ENCODE peak calls at places on chromosomes 12 and 14, in ten cellular contexts. B is testis; F is stomach; I is CD8-positive, alpha-beta memory T cell; R is tibial artery; J is BJ; N is CD4-positive, CD25-positive, alpha-beta regulatory T cell; A is A673; G is CD8-positive, alpha-beta T cell; M is effector memory CD4-positive, alpha-beta T cell. Z is an unnamed sample.
A peak's percentile ranks its signal among the peaks of the same experiment; 100 is the strongest.

GRCh38 chr12:60052483-60052882 is 456.7 kb downstream of the SLC16A7 start:
- DNase-seq in B (no peak), F (no peak), I (no peak), R (no peak), J (no peak), N (no peak), A (no peak), G (no peak), M (no peak), Z (no peak)

GRCh38 chr12:19220861-19221466 is 91.4 kb downstream of the PLEKHA5 start:
- DNase-seq in B (no peak), F (no peak), I (no peak), R (no peak), J (no peak), N (no peak), A (peak; percentile 10), G (no peak), M (no peak), Z (no peak)

GRCh38 chr12:28507867-28508266 is 317.6 kb downstream of the CCDC91 start:
- DNase-seq in B (no peak), F (no peak), I (no peak), R (no peak), J (no peak), N (no peak), A (no peak), G (no peak), M (no peak), Z (no peak)

GRCh38 chr14:105989746-105990302 is 463.4 kb downstream of the TMEM121 start:
- DNase-seq in B (no peak), F (no peak), I (no peak), R (no peak), J (no peak), N (no peak), A (no peak), G (no peak), M (no peak), Z (no peak)

GRCh38 chr14:26917086-26917485 is 319.3 kb upstream of the NOVA1 start:
- DNase-seq in B (peak; percentile 20), F (no peak), I (no peak), R (no peak), J (no peak), N (no peak), A (peak; percentile 56), G (no peak), M (no peak), Z (no peak)

GRCh38 chr12:65098364-65098763 is 22.7 kb downstream of the WIF1 start:
- DNase-seq in B (no peak), F (no peak), I (no peak), R (no peak), J (no peak), N (no peak), A (no peak), G (no peak), M (no peak), Z (no peak)

GRCh38 chr14:85565862-85566296 is 35.9 kb downstream of the FLRT2 start:
- DNase-seq in B (no peak), F (no peak), I (no peak), R (no peak), J (no peak), N (no peak), A (peak; percentile 35), G (no peak), M (no peak), Z (no peak)

GRCh38 chr14:103656031-103656757 is 27.2 kb downstream of the KLC1 start:
- DNase-seq in B (no peak), F (no peak), I (no peak), R (no peak), J (no peak), N (no peak), A (no peak), G (no peak), M (no peak), Z (no peak)

GRCh38 chr14:75634848-75635247 is 25.8 kb downstream of the ERG28 start:
- DNase-seq in B (no peak), F (no peak), I (no peak), R (no peak), J (no peak), N (no peak), A (no peak), G (no peak), M (no peak), Z (no peak)

GRCh38 chr12:67394600-67394999 is 125.4 kb downstream of the CAND1 start:
- DNase-seq in B (peak; percentile 16), F (no peak), I (no peak), R (peak; percentile 74), J (no peak), N (no peak), A (no peak), G (no peak), M (no peak), Z (no peak)

GRCh38 chr12:132739600-132740312 is 21.9 kb downstream of the ANKLE2 start:
- DNase-seq in B (no peak), F (no peak), I (no peak), R (no peak), J (no peak), N (no peak), A (no peak), G (no peak), M (no peak), Z (no peak)
- H3K36me3 ChIP-seq in B (no peaks in the 10 kb centered on the region), F (peaks cover 100% of the 10 kb centered on the region), I (peaks cover 65% of the 10 kb centered on the region), R (peaks cover 100% of the 10 kb centered on the region), J (peaks cover 46% of the 10 kb centered on the region), N (peaks cover 87% of the 10 kb centered on the region), A (peaks cover 97% of the 10 kb centered on the region), G (peaks cover 58% of the 10 kb centered on the region), M (peaks cover 75% of the 10 kb centered on the region), Z (peaks cover 49% of the 10 kb centered on the region)

DNA sequence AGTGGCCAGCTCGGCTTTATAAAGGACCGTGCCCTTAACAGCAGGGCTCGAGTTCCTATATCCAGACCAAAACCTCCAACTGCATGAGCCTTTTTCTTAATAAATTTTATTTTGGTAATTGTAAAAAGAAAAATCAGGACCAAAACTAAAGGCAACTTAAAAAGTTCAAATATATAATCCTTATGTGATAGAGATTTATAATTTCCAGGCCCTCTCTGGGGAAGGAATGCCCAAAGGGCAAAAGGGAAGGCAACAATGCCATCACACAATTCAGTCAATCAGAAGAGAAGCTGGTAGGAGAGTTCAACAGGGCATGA is 401 bp upstream of the IPO4 start:
- DNase-seq in B (no peak), F (no peak), I (no peak), R (no peak), J (no peak), N (no peak), A (no peak), G (no peak), M (no peak), Z (no peak)
- H3K4me3 ChIP-seq in B (no peak overlapping the region), F (peak overlapping the region; percentile 69), I (no peak overlapping the region), R (peak overlapping the region; percentile 56), J (no peak overlapping the region), N (peak overlapping the region; percentile 13), A (peak overlapping the region; percentile 79), G (peak overlapping the region; percentile 82), M (peak overlapping the region; percentile 74), Z (peak overlapping the region; percentile 29)

DNA sequence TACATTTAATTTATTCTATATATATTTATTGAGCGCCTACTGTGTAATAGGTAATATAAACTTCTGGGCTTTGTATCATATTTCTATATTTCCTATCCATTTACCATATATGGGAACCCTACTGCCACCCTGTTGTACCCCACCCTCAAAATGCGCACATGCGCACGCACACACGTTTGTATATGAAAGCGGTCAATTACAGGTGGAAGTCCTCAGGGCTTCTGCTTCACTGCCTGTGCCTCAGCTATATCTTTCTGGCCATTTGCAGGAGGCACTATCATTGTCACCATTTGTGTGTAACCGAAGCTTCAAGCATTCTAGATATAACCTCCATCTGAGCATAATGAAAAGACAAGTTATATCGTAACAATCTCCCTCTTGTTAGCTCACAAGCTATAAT is 31.3 kb upstream of the KCNMB4 start:
- DNase-seq in B (no peak), F (no peak), I (no peak), R (no peak), J (no peak), N (no peak), A (no peak), G (no peak), M (no peak), Z (no peak)
- H3K36me3 ChIP-seq in B (no peaks in the 10 kb centered on the region), F (peaks cover 45% of the 10 kb centered on the region), I (peaks cover 21% of the 10 kb centered on the region), R (peaks cover 29% of the 10 kb centered on the region), J (peaks cover 8% of the 10 kb centered on the region), N (peaks cover 53% of the 10 kb centered on the region), A (peaks cover 34% of the 10 kb centered on the region), G (peaks cover 24% of the 10 kb centered on the region), M (peaks cover 27% of the 10 kb centered on the region), Z (peaks cover 2% of the 10 kb centered on the region)

GRCh38 chr12:109987615-109988014 is 8.6 kb downstream of the GIT2 start:
- DNase-seq in B (no peak), F (no peak), I (no peak), R (no peak), J (peak; percentile 62), N (no peak), A (no peak), G (no peak), M (no peak), Z (no peak)

GRCh38 chr12:109981311-109981710 is 14.9 kb downstream of the GIT2 start:
- DNase-seq in B (no peak), F (no peak), I (no peak), R (no peak), J (no peak), N (peak; percentile 14), A (no peak), G (no peak), M (peak; percentile 40), Z (no peak)

GRCh38 chr12:109983432-109984142 is 12.6 kb downstream of the GIT2 start:
- DNase-seq in B (no peak), F (peak; percentile 33), I (no peak), R (no peak), J (no peak), N (no peak), A (no peak), G (no peak), M (no peak), Z (no peak)

DNA sequence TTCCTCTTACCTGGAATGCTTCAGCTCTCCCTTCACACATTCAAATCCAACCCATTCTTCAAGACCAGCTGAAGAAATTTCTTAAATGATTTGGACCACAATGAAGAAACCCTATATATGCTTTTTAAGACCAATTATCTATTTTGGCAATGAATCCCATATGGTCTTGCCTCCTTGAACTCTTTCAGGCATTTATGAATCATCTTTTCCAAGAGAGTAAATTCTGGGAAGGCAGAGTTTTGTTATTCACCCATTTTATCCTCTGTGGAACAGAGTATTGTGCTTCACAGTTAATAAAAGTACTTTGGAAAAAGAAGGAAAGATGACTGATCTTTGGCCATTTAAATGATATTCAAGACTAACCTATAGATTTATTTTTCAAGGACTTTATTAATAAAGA is 14.0 kb downstream of the GIT2 start:
- DNase-seq in B (no peak), F (no peak), I (no peak), R (no peak), J (peak; percentile 49), N (no peak), A (no peak), G (no peak), M (no peak), Z (no peak)
- H3K4me3 ChIP-seq in B (no peak overlapping the region), F (no peak overlapping the region), I (no peak overlapping the region), R (no peak overlapping the region), J (no peak overlapping the region), N (no peak overlapping the region), A (no peak overlapping the region), G (no peak overlapping the region), M (no peak overlapping the region), Z (no peak overlapping the region)

GRCh38 chr12:113945174-113946173 is 20.7 kb downstream of the RBM19 start:
- DNase-seq in B (no peak), F (no peak), I (no peak), R (no peak), J (no peak), N (no peak), A (no peak), G (no peak), M (no peak), Z (no peak)
- H3K36me3 ChIP-seq in B (no peaks in the 10 kb centered on the region), F (peaks cover 100% of the 10 kb centered on the region), I (peaks cover 56% of the 10 kb centered on the region), R (peaks cover 100% of the 10 kb centered on the region), J (peaks cover 29% of the 10 kb centered on the region), N (peaks cover 82% of the 10 kb centered on the region), A (peaks cover 10% of the 10 kb centered on the region), G (peaks cover 68% of the 10 kb centered on the region), M (peaks cover 84% of the 10 kb centered on the region), Z (peaks cover 56% of the 10 kb centered on the region)